ENCODE peak calls at places on chromosomes 3 and 15, in seven cellular contexts. J, W, K, S, Y, F and T are unnamed samples.

GRCh38 chr3:41200669-41201021 is 1.3 kb downstream of the CTNNB1 start:
- DNase-seq in F (no peak), Y (peak), K (no peak), W (peak), S (no peak), J (no peak), T (no peak)

GRCh38 chr3:194395767-194396527 is 3.1 kb downstream of the GP5 start:
- DNase-seq in K (no peak), S (no peak), J (peak), Y (no peak), W (peak), F (peak), T (no peak)

GRCh38 chr15:34241376-34242350 is 16.8 kb downstream of the EMC4 start:
- DNase-seq in J (no peak), Y (no peak), F (no peak), W (peak), S (no peak), K (no peak), T (no peak)

GRCh38 chr3:110384601-110385000 is 687.0 kb upstream of the NECTIN3 start:
- DNase-seq in J (no peak), Y (no peak), F (no peak), S (no peak), W (peak), K (no peak), T (no peak)

GRCh38 chr3:58334013-58334321 is 1.3 kb downstream of the PXK start:
- DNase-seq in W (no peak), S (no peak), K (no peak), Y (no peak), F (no peak), J (no peak), T (no peak)

GRCh38 chr15:72965671-72966070 is 86.6 kb upstream of the NEO1 start:
- DNase-seq in K (no peak), Y (no peak), J (no peak), S (no peak), F (no peak), W (no peak), T (no peak)

GRCh38 chr3:141373768-141374526 is 5.6 kb downstream of the ZBTB38 start:
- DNase-seq in Y (no peak), S (no peak), J (no peak), K (no peak), W (no peak), F (no peak), T (no peak)

GRCh38 chr3:151216641-151217040 is 13.6 kb upstream of the GPR171 start:
- DNase-seq in W (no peak), K (no peak), J (no peak), S (no peak), F (no peak), Y (no peak), T (no peak)

GRCh38 chr3:113002676-113003075 is 11.9 kb downstream of the GTPBP8 start:
- DNase-seq in W (no peak), J (no peak), K (peak), S (no peak), F (no peak), Y (no peak), T (no peak)

GRCh38 chr15:55884223-55884622 is 109.2 kb downstream of the NEDD4 start:
- DNase-seq in J (no peak), F (no peak), W (peak), K (no peak), S (no peak), Y (no peak), T (no peak)

GRCh38 chr3:47781326-47781684 is 388 bp downstream of the SMARCC1 start:
- DNase-seq in S (peak), J (peak), K (peak), Y (peak), W (no peak), F (peak), T (no peak)

GRCh38 chr15:78988361-78988911 is 43.6 kb upstream of the CTSH start:
- DNase-seq in F (peak), Y (peak), K (no peak), S (peak), J (no peak), W (peak), T (no peak)

GRCh38 chr15:74502301-74502700 is 38.7 kb upstream of the ARID3B start:
- DNase-seq in K (no peak), F (no peak), Y (no peak), S (no peak), J (no peak), W (no peak), T (no peak)

GRCh38 chr3:48982686-48983085 is 7.4 kb upstream of the P4HTM start:
- DNase-seq in Y (no peak), F (no peak), W (no peak), K (no peak), S (no peak), J (no peak), T (no peak)

GRCh38 chr3:55782351-55782750 is 295.2 kb upstream of the WNT5A start:
- DNase-seq in S (no peak), W (no peak), Y (peak), J (no peak), K (no peak), F (no peak), T (no peak)

GRCh38 chr15:49103002-49103401 is 52.4 kb downstream of the COPS2 start:
- DNase-seq in J (no peak), Y (no peak), S (no peak), K (no peak), W (no peak), F (no peak), T (no peak)

GRCh38 chr15:49906976-49907375 is 212.1 kb downstream of the ATP8B4 start:
- DNase-seq in F (no peak), W (no peak), K (no peak), Y (no peak), J (no peak), S (no peak), T (no peak)

GRCh38 chr3:54427501-54427900 is 305.1 kb downstream of the CACNA2D3 start:
- DNase-seq in S (no peak), J (no peak), F (no peak), W (no peak), Y (no peak), K (no peak), T (no peak)

GRCh38 chr3:172038823-172039222 is 555 bp upstream of the FNDC3B start:
- DNase-seq in K (no peak), S (no peak), W (peak), Y (no peak), F (peak), J (no peak), T (no peak)

GRCh38 chr15:72375501-72375845 is 341 bp downstream of the HEXA start:
- DNase-seq in F (no peak), J (no peak), Y (peak), W (no peak), S (peak), K (peak), T (peak)

GRCh38 chr3:161999846-162000245 is 503.2 kb downstream of the OTOL1 start:
- DNase-seq in F (no peak), W (no peak), K (no peak), J (no peak), Y (no peak), S (no peak), T (no peak)

GRCh38 chr15:63332367-63333078 is 49.1 kb downstream of the CA12 start:
- DNase-seq in Y (no peak), J (no peak), W (peak), K (no peak), S (no peak), F (no peak), T (no peak)

GRCh38 chr3:119794971-119795612 is 13.2 kb downstream of the NR1I2 start:
- DNase-seq in F (no peak), J (no peak), S (no peak), K (no peak), W (no peak), Y (no peak), T (no peak)

GRCh38 chr3:196210673-196211556 is at the start of gene ZDHHC19:
- DNase-seq in F (no peak), J (no peak), S (no peak), K (no peak), W (no peak), Y (no peak), T (no peak)

GRCh38 chr15:75732809-75733451 is 20.3 kb upstream of the CSPG4 start:
- DNase-seq in K (peak), S (peak), F (peak), J (no peak), W (peak), Y (peak), T (no peak)

GRCh38 chr3:71511037-71511436 is 72.5 kb downstream of the FOXP1 start:
- DNase-seq in F (no peak), S (no peak), K (no peak), J (no peak), Y (no peak), W (peak), T (no peak)

GRCh38 chr15:47822066-47822465 is 104.8 kb downstream of the SEMA6D start:
- DNase-seq in K (no peak), Y (no peak), W (no peak), J (no peak), S (no peak), F (no peak), T (no peak)

GRCh38 chr15:28184166-28184565 is 85.1 kb upstream of the OCA2 start:
- DNase-seq in F (no peak), S (no peak), K (no peak), W (no peak), J (no peak), Y (no peak), T (no peak)

GRCh38 chr3:36606871-36607765 is 157.2 kb downstream of the DCLK3 start:
- DNase-seq in F (no peak), Y (no peak), S (no peak), J (no peak), W (no peak), K (no peak), T (no peak)

GRCh38 chr3:153443961-153444360 is 281.9 kb downstream of the RAP2B start:
- DNase-seq in J (no peak), S (no peak), F (no peak), K (no peak), Y (no peak), W (no peak), T (no peak)

GRCh38 chr3:45498532-45498931 is 96.0 kb upstream of the LIMD1 start:
- DNase-seq in W (no peak), S (no peak), F (no peak), K (no peak), J (no peak), Y (no peak), T (no peak)

GRCh38 chr3:129633751-129634481 is 27.4 kb upstream of the PLXND1 start:
- DNase-seq in F (no peak), S (no peak), Y (no peak), K (peak), J (no peak), W (no peak), T (no peak)

GRCh38 chr15:95290376-95290973 is 1040.0 kb upstream of the NR2F2 start:
- DNase-seq in J (no peak), F (no peak), W (no peak), K (no peak), S (no peak), Y (no peak), T (no peak)

GRCh38 chr3:29465836-29466235 is 185.0 kb downstream of the RBMS3 start:
- DNase-seq in F (no peak), S (no peak), W (peak), J (no peak), Y (no peak), K (no peak), T (no peak)

GRCh38 chr15:65101418-65101890 is 13.5 kb downstream of the UBAP1L start:
- DNase-seq in F (peak), S (peak), J (peak), K (peak), Y (peak), W (peak), T (no peak)

GRCh38 chr3:62727576-62727975 is 147.6 kb downstream of the CADPS start:
- DNase-seq in F (no peak), S (no peak), W (no peak), J (no peak), Y (no peak), K (no peak), T (no peak)

GRCh38 chr15:84772031-84772430 is 23.6 kb downstream of the ZNF592 start:
- DNase-seq in K (no peak), J (no peak), S (no peak), Y (no peak), W (no peak), F (no peak), T (no peak)